ENCODE peak calls at places on chromosomes 6 and 20, in eight cellular contexts. M, T, N, Z, J, R, V and X are unnamed samples.

GRCh38 chr6:22598386-22598785 is 29.0 kb downstream of the HDGFL1 start:
- DNase-seq in M (no peak), T (no peak), N (no peak), Z (no peak), J (no peak), R (no peak), V (no peak), X (no peak)

GRCh38 chr20:1816384-1817381 is 78.5 kb upstream of the SIRPA start:
- DNase-seq in M (peak; percentile 51), T (no peak), N (no peak), Z (peak; percentile 71), J (no peak), R (peak; percentile 49), V (peak; percentile 84), X (peak; percentile 54)

GRCh38 chr6:56803594-56803993 is 151.3 kb upstream of the BEND6 start:
- DNase-seq in M (no peak), T (no peak), N (no peak), Z (peak; percentile 78), J (no peak), R (no peak), V (no peak), X (no peak)

GRCh38 chr20:32252189-32252588 is 25.3 kb upstream of the KIF3B start:
- DNase-seq in M (no peak), T (no peak), N (no peak), Z (no peak), J (no peak), R (no peak), V (no peak), X (no peak)

GRCh38 chr20:17790308-17790707 is 90.5 kb downstream of the BANF2 start:
- DNase-seq in M (no peak), T (no peak), N (no peak), Z (no peak), J (no peak), R (no peak), V (no peak), X (no peak)

GRCh38 chr6:15266423-15266996 is 20.6 kb downstream of the JARID2 start:
- DNase-seq in M (no peak), T (no peak), N (peak; percentile 49), Z (no peak), J (no peak), R (no peak), V (peak; percentile 53), X (peak; percentile 62)

GRCh38 chr6:76347539-76347938 is 275.1 kb upstream of the IMPG1 start:
- DNase-seq in M (no peak), T (no peak), N (no peak), Z (no peak), J (no peak), R (no peak), V (no peak), X (no peak)

GRCh38 chr6:137765044-137765443 is 102.0 kb upstream of the TNFAIP3 start:
- DNase-seq in M (no peak), T (no peak), N (no peak), Z (peak; percentile 8), J (no peak), R (peak; percentile 88), V (no peak), X (no peak)

GRCh38 chr20:47529840-47530239 is 28.2 kb downstream of the NCOA3 start:
- DNase-seq in M (no peak), T (no peak), N (no peak), Z (no peak), J (no peak), R (no peak), V (no peak), X (no peak)

GRCh38 chr20:53569606-53570307 is 23.9 kb downstream of the ZNF217 start:
- DNase-seq in M (no peak), T (no peak), N (peak; percentile 16), Z (no peak), J (no peak), R (no peak), V (no peak), X (no peak)

GRCh38 chr6:80331522-80331921 is 225.1 kb downstream of the BCKDHB start:
- DNase-seq in M (peak; percentile 28), T (no peak), N (no peak), Z (no peak), J (no peak), R (no peak), V (no peak), X (no peak)

GRCh38 chr6:149563203-149563927 is 2.8 kb upstream of the GINM1 start:
- DNase-seq in M (no peak), T (no peak), N (no peak), Z (peak; percentile 76), J (no peak), R (peak; percentile 64), V (peak; percentile 84), X (no peak)

GRCh38 chr6:111361648-111362047 is 121.4 kb downstream of the REV3L start:
- DNase-seq in M (peak; percentile 70), T (no peak), N (no peak), Z (no peak), J (no peak), R (no peak), V (peak; percentile 46), X (no peak)

GRCh38 chr6:145209312-145209711 is 526.0 kb downstream of the EPM2A start:
- DNase-seq in M (no peak), T (no peak), N (no peak), Z (no peak), J (no peak), R (no peak), V (no peak), X (no peak)

GRCh38 chr6:11772109-11772830 is 6.3 kb downstream of the ADTRP start:
- DNase-seq in M (no peak), T (no peak), N (no peak), Z (peak; percentile 99), J (no peak), R (peak; percentile 99), V (peak; percentile 60), X (no peak)

GRCh38 chr20:33826270-33826897 is 15.2 kb downstream of the CHMP4B start:
- DNase-seq in M (no peak), T (no peak), N (no peak), Z (no peak), J (no peak), R (no peak), V (no peak), X (no peak)

GRCh38 chr20:21490105-21490504 is 23.8 kb downstream of the NKX2-2 start:
- DNase-seq in M (no peak), T (no peak), N (no peak), Z (no peak), J (no peak), R (no peak), V (peak; percentile 25), X (no peak)

GRCh38 chr6:50591135-50591534 is 122.2 kb upstream of the TFAP2D start:
- DNase-seq in M (peak; percentile 33), T (peak; percentile 27), N (no peak), Z (no peak), J (no peak), R (no peak), V (no peak), X (no peak)

GRCh38 chr6:111468329-111469012 is 14.5 kb downstream of the REV3L start:
- DNase-seq in M (no peak), T (no peak), N (peak; percentile 44), Z (peak; percentile 73), J (no peak), R (no peak), V (peak; percentile 72), X (no peak)

GRCh38 chr6:97114645-97115044 is 168.4 kb downstream of the MMS22L start:
- DNase-seq in M (no peak), T (no peak), N (no peak), Z (no peak), J (no peak), R (no peak), V (no peak), X (no peak)

GRCh38 chr6:89082439-89082838 is 1.9 kb downstream of the PNRC1 start:
- DNase-seq in M (no peak), T (no peak), N (no peak), Z (peak; percentile 37), J (no peak), R (no peak), V (peak; percentile 41), X (no peak)

DNA sequence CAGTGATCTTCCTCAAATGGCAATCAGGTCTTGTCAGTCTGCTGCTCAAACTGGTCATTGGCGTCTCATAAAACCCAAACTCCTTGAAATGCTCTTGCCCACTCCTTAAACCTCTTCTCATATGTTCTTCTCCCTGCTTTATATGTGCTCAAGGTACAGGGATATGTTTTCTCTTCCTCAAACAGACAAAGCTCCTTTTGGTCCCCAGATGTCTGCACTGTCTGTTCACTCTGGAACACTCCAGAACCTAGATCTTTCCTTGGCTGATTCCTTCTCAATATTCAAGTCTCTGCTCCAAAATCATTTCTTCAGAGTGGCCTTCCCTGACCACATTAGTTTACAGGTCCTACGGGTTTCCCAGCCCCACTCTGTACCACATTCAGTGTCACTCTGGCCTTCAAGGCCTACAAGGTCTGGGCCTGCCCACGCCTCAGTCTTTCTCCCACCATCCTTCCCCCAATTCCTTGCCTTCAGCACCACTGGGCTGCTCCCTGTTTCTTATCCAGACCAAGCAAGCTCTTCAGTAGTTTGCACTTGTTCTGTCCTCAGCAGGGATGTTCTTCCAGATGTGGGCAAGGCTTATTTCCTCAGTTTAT is 9.0 kb downstream of the THEMIS start:
- DNase-seq in M (no peak), T (no peak), N (no peak), Z (no peak), J (no peak), R (no peak), V (no peak), X (no peak)
- H3K27ac ChIP-seq in M (no peak overlapping the region), T (no peak overlapping the region), N (no peak overlapping the region), Z (no peak overlapping the region), J (no peak overlapping the region), R (no peak overlapping the region), V (no peak overlapping the region), X (no peak overlapping the region)

DNA sequence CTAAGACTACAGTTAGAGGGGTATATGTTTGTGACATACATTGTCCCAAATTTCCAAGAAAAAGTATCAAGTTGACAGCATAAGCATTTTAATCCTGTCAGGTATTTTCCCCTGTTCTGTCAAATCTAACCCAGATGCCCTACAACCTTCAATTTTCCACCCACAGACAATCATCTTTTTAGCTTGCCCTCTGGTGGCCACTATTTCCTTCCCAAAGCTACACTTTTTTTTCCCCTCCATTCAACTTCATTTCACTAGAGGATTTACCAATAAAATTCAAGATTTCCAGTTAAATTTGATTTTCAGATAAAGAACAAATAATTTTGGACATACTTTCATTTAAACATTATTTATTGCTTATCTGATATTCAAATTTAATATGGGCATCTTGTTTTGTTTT is 286.6 kb downstream of the TENT5A start:
- DNase-seq in M (peak; percentile 47), T (no peak), N (no peak), Z (no peak), J (no peak), R (no peak), V (peak; percentile 19), X (no peak)
- H3K4me3 ChIP-seq in M (no peak overlapping the region), T (no peak overlapping the region), N (no peak overlapping the region), Z (no peak overlapping the region), J (no peak overlapping the region), R (no peak overlapping the region), V (no peak overlapping the region), X (no peak overlapping the region)

GRCh38 chr6:158869604-158870417 is 50.6 kb upstream of the EZR start:
- DNase-seq in M (peak; percentile 96), T (peak; percentile 93), N (peak; percentile 94), Z (peak; percentile 95), J (peak; percentile 69), R (peak; percentile 99), V (peak; percentile 83), X (peak; percentile 91)
- H3K4me1 ChIP-seq in M (no peaks in the 10 kb centered on the region), T (no peaks in the 10 kb centered on the region), N (peaks cover 17% of the 10 kb centered on the region), Z (peaks cover 10% of the 10 kb centered on the region), J (peaks cover 4% of the 10 kb centered on the region), R (peaks cover 48% of the 10 kb centered on the region), V (peaks cover 7% of the 10 kb centered on the region), X (no peaks in the 10 kb centered on the region)

DNA sequence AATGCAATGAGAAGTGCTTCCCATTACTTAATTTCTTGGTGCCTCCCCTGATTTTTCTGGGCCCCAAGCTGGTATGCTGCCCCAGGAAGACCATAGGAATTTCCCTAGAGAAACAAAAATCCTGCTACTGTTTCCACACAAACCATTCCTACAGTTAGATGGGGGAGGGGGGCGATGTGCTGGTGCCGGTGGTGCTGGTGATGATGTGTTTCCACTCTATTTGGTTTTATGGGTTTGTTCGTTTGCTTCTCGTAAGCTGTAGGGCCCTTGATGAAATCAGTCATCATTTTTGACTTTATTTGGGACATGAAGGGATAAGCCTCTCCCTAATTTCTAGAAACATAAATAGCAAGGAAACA is 105.1 kb downstream of the MKKS start:
- DNase-seq in M (no peak), T (no peak), N (no peak), Z (no peak), J (no peak), R (no peak), V (no peak), X (no peak)
- H3K27ac ChIP-seq in M (no peak overlapping the region), T (no peak overlapping the region), N (no peak overlapping the region), Z (no peak overlapping the region), J (no peak overlapping the region), R (no peak overlapping the region), V (no peak overlapping the region), X (no peak overlapping the region)